ENCODE peak calls at places on chromosome 20, in four cellular contexts. Q is A673, I is IMR-90, N is endothelial cell of umbilical vein. M is an unnamed sample. For H3K4me1, the result is how much of the 10 kb centered on the place peaks cover.

GRCh38 chr20:36352843-36353553 is 46.9 kb downstream of the DLGAP4 start:
- DNase-seq in Q (no peak), I (no peak), N (no peak), M (no peak)

GRCh38 chr20:10632681-10633509 is 40.9 kb downstream of the JAG1 start:
- DNase-seq in I (no peak), N (no peak), Q (no peak), M (no peak)

GRCh38 chr20:4591975-4592315 is 129.8 kb upstream of the PRND start:
- DNase-seq in N (no peak), I (no peak), Q (no peak), M (no peak)

GRCh38 chr20:21102691-21103311 is 3.4 kb downstream of the LINC00237 start:
- DNase-seq in I (peak), N (no peak), Q (peak), M (no peak)

GRCh38 chr20:41348430-41349172 is 8.0 kb downstream of the LPIN3 start:
- DNase-seq in N (no peak), I (no peak), Q (no peak), M (no peak)

GRCh38 chr20:34705008-34705382 is 851 bp downstream of the TP53INP2 start:
- DNase-seq in N (no peak), I (no peak), Q (no peak), M (no peak)

GRCh38 chr20:36491901-36492617 is 49.3 kb upstream of the MYL9 start:
- DNase-seq in I (no peak), N (peak), Q (no peak), M (peak)

GRCh38 chr20:20710847-20711315 is 1.6 kb downstream of the RALGAPA2 start:
- DNase-seq in N (peak), Q (no peak), I (no peak), M (no peak)

GRCh38 chr20:17460119-17460518 is 71.1 kb downstream of the BFSP1 start:
- DNase-seq in I (no peak), Q (no peak), N (no peak), M (peak)

GRCh38 chr20:14860410-14860814 is 523.0 kb upstream of the FLRT3 start:
- DNase-seq in N (no peak), I (no peak), Q (no peak), M (no peak)

GRCh38 chr20:4470375-4470774 is 251.3 kb upstream of the PRND start:
- DNase-seq in I (peak), Q (peak), N (no peak), M (no peak)

GRCh38 chr20:44704551-44704971 is 10.6 kb upstream of the CCN5 start:
- DNase-seq in N (no peak), Q (no peak), I (peak), M (no peak)

GRCh38 chr20:7366189-7366588 is 574.1 kb downstream of the HAO1 start:
- DNase-seq in I (no peak), Q (no peak), N (no peak), M (no peak)

GRCh38 chr20:4326194-4327065 is 311.1 kb upstream of the RNF24 start:
- DNase-seq in I (peak), N (no peak), Q (peak), M (no peak)

GRCh38 chr20:61396262-61396848 is 144.3 kb downstream of the CDH4 start:
- DNase-seq in Q (no peak), N (no peak), I (no peak), M (no peak)

GRCh38 chr20:22414354-22414753 is 170.0 kb downstream of the FOXA2 start:
- DNase-seq in N (no peak), I (no peak), Q (no peak), M (no peak)

GRCh38 chr20:24958506-24959385 is 9.7 kb downstream of the CST7 start:
- DNase-seq in N (no peak), Q (no peak), I (no peak), M (no peak)

GRCh38 chr20:24578605-24579004 is 109.2 kb downstream of the SYNDIG1 start:
- DNase-seq in Q (no peak), N (no peak), I (no peak), M (no peak)

GRCh38 chr20:19995220-19995863 is 21.8 kb upstream of the NAA20 start:
- DNase-seq in I (peak), N (peak), Q (peak), M (no peak)

GRCh38 chr20:18101125-18101820 is 36.4 kb upstream of the KAT14 start:
- DNase-seq in N (no peak), I (no peak), Q (no peak), M (no peak)

GRCh38 chr20:48812600-48813445 is 15.0 kb downstream of the PREX1 start:
- DNase-seq in I (no peak), Q (no peak), N (no peak), M (no peak)
- H3K4me1 ChIP-seq in I (under half), Q (under half), N (under half), M (under half)

GRCh38 chr20:62618622-62619529 is 23.4 kb upstream of the SLCO4A1 start:
- DNase-seq in N (no peak), I (no peak), Q (peak), M (peak)
- H3K27ac ChIP-seq in N (peak), I (no peak), Q (no peak), M (no peak)

DNA sequence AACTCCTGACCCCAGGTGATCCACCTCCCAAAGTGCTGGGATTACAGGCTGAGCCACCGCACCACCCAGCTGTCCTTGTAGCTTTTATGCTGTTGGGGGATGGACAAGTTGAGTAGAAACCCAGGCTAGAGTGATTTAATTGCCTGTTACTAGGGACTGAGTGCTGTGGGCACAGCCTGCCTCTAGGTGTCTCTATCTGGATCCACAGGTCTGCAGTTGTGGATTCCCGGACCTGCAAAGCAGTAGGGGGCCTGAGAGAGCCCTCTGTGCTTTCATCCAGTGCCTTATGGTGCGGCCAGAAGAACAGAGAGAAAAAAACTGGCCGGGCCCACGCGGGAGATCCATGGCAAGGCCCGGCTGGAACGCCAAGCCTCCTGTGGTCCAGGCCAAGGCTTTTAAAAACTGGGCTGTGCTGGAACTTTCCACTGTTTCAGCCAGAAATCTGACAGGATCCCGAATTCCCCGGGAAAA is 5.1 kb downstream of the SIRPA start:
- DNase-seq in N (peak), I (peak), Q (peak), M (peak)
- H3K4me1 ChIP-seq in N (under half), I (under half), Q (under half), M (under half)

DNA sequence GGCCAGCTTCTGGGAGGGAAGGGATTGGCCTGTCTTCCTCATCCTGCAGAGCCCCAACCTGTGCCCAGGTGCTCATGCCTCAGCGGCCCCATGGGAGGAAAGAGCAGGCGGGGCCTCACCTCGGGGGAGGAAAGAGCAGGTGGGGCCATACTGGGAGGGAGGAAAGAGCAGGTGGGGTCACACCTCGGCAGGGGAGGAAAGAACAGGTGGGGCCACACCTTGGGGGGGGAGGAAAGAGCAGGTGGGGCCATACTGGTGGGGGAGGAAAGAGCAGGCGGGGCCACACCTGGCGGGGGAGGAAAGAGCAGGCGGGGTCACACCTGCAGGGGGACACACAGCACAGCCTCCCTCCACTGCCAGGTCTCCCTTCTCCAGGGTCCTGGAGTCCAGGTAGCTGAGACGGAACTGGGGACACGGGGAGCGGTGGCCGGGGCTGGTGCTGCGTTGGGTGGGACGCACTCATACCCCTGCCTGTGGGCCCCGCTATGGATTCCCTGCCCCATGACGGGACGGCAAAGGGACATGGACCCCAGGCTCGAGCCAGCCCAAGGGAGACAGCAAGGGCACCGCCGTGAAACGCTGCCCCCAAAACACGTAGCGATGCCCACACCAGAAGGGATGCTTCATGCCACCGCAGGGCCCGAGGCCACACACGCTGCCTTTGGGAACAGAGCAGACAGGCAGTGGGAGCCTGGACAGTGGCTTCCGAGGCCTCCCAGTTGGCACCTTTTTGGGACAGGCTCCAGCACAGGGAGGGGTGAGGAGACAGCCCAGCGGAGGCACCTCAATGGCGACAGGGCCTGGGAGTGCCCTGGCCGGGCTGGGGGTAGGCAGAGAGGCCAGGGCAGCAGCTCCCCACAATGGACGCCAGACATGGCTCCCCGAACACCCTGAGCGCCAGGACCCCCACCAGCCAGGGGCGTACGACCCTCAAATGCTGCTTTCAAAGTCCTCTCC is 43.3 kb upstream of the CHRNA4 start:
- DNase-seq in I (no peak), Q (no peak), N (no peak), M (no peak)
- H3K27ac ChIP-seq in I (no peak), Q (no peak), N (no peak), M (no peak)

GRCh38 chr20:2873747-2874041 is 413 bp downstream of the PTPRA start:
- DNase-seq in I (peak), Q (peak), N (peak), M (peak)

GRCh38 chr20:2873010-2873746 is at the start of gene PTPRA:
- DNase-seq in N (peak), Q (peak), I (peak), M (peak)

GRCh38 chr20:2871111-2871465 is 2.2 kb upstream of the PTPRA start:
- DNase-seq in I (peak), N (peak), Q (no peak), M (no peak)

GRCh38 chr20:2871555-2872303 is 1.6 kb upstream of the PTPRA start:
- DNase-seq in N (no peak), I (no peak), Q (no peak), M (no peak)

DNA sequence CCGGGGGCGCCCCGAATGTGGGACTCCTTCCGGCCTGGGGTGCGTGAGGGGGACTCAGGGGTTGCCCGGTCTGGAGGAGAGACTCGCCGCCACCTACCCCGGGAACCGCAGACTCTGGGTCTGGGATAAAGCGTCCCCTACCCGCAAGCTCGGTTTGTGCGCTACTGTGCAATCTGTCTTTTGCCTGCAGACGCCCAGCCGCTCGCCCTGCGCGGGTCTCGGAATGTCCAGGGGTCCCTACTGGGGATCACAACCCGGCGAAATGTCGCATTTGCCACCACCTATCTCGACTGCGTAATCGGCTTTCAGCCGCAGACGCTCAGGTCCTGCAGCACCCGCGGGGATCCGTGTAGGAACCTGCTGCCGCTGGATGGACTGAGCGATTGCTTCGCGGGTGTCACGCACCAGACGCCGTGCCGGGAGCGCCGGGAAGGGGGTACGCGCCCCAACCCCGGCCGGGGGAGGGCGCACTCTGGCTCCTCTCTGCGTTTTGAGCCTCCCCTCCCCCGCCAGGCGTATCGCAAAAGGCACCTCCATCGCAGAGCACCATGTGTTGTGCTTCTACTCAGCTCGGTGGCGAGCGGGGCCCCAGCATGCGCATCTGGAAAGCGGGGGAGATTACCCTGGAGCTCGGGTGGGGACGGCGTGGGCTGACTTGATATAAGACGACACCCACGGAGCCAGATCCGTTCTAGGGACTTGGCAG is 824 bp upstream of the PTPRA start:
- DNase-seq in Q (peak), N (peak), I (peak), M (no peak)
- H3K4me1 ChIP-seq in Q (under half), N (under half), I (under half), M (under half)

DNA sequence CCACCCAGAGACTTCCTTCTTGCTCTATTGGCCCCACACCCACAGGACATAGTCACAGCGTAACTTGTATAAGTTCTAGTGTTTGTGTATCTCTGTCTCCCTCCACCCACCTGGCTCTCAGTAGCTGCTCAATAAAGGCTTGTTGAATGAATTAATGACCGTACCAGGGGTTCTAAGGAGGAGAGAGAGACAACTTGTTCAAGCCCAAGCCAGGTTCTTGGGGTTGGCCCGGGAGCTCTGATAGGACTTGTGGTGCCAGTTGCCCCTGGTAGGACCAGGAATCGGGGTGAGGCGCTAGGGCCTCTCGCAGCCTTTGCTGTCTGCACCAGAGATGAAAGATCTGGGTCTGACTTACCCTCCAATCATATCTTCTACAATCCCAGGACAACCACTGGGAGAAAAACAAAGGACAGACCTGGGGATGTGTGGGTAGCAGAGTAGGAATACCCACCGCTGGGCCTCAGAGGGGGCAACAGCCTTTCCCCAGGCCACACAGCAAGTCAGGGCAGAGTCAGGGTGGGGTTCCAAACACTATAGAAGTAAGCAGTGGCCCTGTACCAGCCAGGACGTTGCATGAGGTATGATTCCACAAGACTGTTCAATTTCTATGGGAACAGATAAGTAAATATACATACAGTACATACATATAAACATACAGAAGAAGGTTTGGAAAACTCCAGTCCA is 5.3 kb upstream of the TGM2 start:
- DNase-seq in Q (no peak), I (peak), N (no peak), M (no peak)
- H3K27ac ChIP-seq in Q (no peak), I (peak), N (no peak), M (no peak)

DNA sequence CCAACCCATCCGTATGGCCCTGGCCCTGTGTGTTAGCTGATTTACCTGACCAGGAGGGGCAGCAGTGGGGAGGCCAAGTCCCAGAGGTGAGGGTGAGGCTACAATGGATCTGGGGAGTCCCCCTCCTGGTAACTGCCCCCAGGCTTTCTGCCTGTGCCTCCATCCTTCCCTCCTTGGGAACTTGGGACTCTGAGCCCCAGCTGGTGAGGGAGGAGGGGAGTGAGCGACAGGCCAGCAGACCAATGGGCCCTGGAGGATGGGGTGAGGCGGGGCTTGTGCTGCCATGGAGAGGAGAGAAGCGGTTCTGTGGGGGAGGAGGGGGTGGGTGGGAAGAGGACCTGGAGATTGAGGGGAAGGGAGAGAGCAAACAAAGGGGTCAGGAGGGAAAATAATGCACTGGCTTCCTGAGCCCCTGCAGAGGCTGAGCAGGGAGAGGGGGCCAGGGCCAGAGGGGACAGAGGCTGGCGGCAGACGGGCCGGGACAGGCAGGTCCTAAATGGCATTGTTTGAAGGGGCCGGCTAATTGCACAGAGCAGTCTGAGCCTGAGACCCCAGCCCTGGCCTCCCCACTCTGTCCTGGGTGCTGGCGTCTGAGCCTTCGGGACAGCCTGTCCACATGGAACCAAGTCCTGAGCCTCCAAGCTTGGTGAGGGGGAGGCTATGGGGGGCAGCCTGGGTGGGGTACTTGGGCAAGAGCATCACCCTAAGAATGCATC is 17.5 kb downstream of the DNMT3B start:
- DNase-seq in N (no peak), Q (no peak), I (no peak), M (no peak)
- H3K4me1 ChIP-seq in N (under half), Q (under half), I (under half), M (under half)

GRCh38 chr20:46690219-46691111 is 1.2 kb upstream of the TP53RK start:
- DNase-seq in I (peak), Q (no peak), N (peak), M (no peak)
- H3K27ac ChIP-seq in I (peak), Q (peak), N (no peak), M (no peak)

M was measured in SJCRH30.